ENCODE peak calls at places on chromosomes 2 and 18, in four cellular contexts. Q, C, O and H are unnamed samples.

GRCh38 chr2:86022661-86023365 is 82.9 kb downstream of the POLR1A start:
- DNase-seq in O (no peak), Q (no peak), C (no peak), H (no peak)

GRCh38 chr2:70145851-70146739 is 44.7 kb downstream of the C2orf42 start:
- DNase-seq in C (peak; percentile 38), O (no peak), Q (no peak), H (peak; percentile 53)

GRCh38 chr18:41504316-41504715 is 450.7 kb upstream of the PIK3C3 start:
- DNase-seq in Q (no peak), C (no peak), O (no peak), H (no peak)

GRCh38 chr2:158723921-158724802 is 71.0 kb upstream of the DAPL1 start:
- DNase-seq in C (no peak), Q (peak; percentile 33), O (no peak), H (no peak)

GRCh38 chr2:54673501-54673998 is 49.9 kb upstream of the EML6 start:
- DNase-seq in O (peak; percentile 85), C (peak; percentile 87), Q (no peak), H (peak; percentile 90)

GRCh38 chr2:73979686-73980085 is 5.0 kb upstream of the TET3 start:
- DNase-seq in C (no peak), O (no peak), Q (no peak), H (no peak)

GRCh38 chr2:102294802-102295489 is 16.4 kb upstream of the IL1RL1 start:
- DNase-seq in O (no peak), Q (no peak), C (no peak), H (no peak)

GRCh38 chr18:36465970-36466369 is 168.5 kb downstream of the FHOD3 start:
- DNase-seq in O (no peak), C (no peak), Q (no peak), H (no peak)

GRCh38 chr2:38716185-38716584 is 35.0 kb downstream of the SRSF7 start:
- DNase-seq in Q (no peak), C (no peak), O (no peak), H (no peak)

GRCh38 chr2:216765810-216766259 is 70.5 kb upstream of the IGFBP5 start:
- DNase-seq in O (no peak), Q (peak; percentile 93), C (no peak), H (peak; percentile 86)

GRCh38 chr2:160294339-160294803 is 94.3 kb upstream of the ITGB6 start:
- DNase-seq in O (no peak), C (no peak), Q (no peak), H (no peak)

GRCh38 chr2:172232638-172233253 is 130.0 kb upstream of the DLX2 start:
- DNase-seq in C (no peak), Q (no peak), O (no peak), H (no peak)

GRCh38 chr2:144498215-144498614 is 21.7 kb downstream of the ZEB2 start:
- DNase-seq in Q (no peak), O (no peak), C (no peak), H (no peak)

GRCh38 chr2:234676859-234677450 is 180.1 kb upstream of the ARL4C start:
- DNase-seq in C (no peak), O (no peak), Q (peak; percentile 78), H (no peak)

GRCh38 chr2:106269591-106270291 is 75.6 kb upstream of the UXS1 start:
- DNase-seq in O (peak; percentile 88), C (peak; percentile 88), Q (no peak), H (peak; percentile 90)

GRCh38 chr2:126837926-126838717 is 60.6 kb upstream of the TEX51 start:
- DNase-seq in O (no peak), Q (no peak), C (no peak), H (peak; percentile 33)

GRCh38 chr2:208320686-208321085 is 54.6 kb downstream of the PIKFYVE start:
- DNase-seq in C (no peak), O (no peak), Q (no peak), H (peak; percentile 78)

GRCh38 chr18:45588284-45588683 is 27.0 kb upstream of the SLC14A2 start:
- DNase-seq in Q (no peak), C (no peak), O (no peak), H (no peak)

GRCh38 chr18:9571546-9571945 is 42.8 kb downstream of the PPP4R1 start:
- DNase-seq in Q (no peak), O (no peak), C (no peak), H (no peak)

GRCh38 chr2:224754129-224754528 is 38.0 kb upstream of the CCDC195 start:
- DNase-seq in C (no peak), O (no peak), Q (no peak), H (no peak)

GRCh38 chr2:168781191-168781818 is 21.1 kb upstream of the NOSTRIN start:
- DNase-seq in C (no peak), O (no peak), Q (no peak), H (no peak)

GRCh38 chr18:76859474-76860339 is 37.4 kb downstream of the ZNF236 start:
- DNase-seq in O (no peak), C (no peak), Q (no peak), H (no peak)

GRCh38 chr2:218271865-218272530 is 1.7 kb downstream of the PNKD start:
- DNase-seq in O (no peak), C (no peak), Q (no peak), H (no peak)
- H3K4me3 ChIP-seq in O (no peak overlapping the region), C (no peak overlapping the region), Q (peak overlapping the region; percentile 89), H (no peak overlapping the region)

GRCh38 chr18:70234667-70235459 is 29.4 kb upstream of the RTTN start:
- DNase-seq in O (no peak), C (no peak), Q (no peak), H (no peak)
- H3K27ac ChIP-seq in O (peak overlapping the region; percentile 7), C (peak overlapping the region; percentile 47), Q (no peak overlapping the region), H (no peak overlapping the region)

GRCh38 chr2:131142849-131143248 is 37.7 kb downstream of the PLEKHB2 start:
- DNase-seq in Q (no peak), C (no peak), O (no peak), H (no peak)

GRCh38 chr2:131145040-131145439 is 39.9 kb downstream of the PLEKHB2 start:
- DNase-seq in C (no peak), Q (no peak), O (no peak), H (no peak)

GRCh38 chr2:131146255-131146654 is 41.1 kb downstream of the PLEKHB2 start:
- DNase-seq in O (no peak), C (no peak), Q (no peak), H (no peak)

GRCh38 chr2:131143803-131144202 is 38.7 kb downstream of the PLEKHB2 start:
- DNase-seq in O (no peak), C (no peak), Q (no peak), H (no peak)

DNA sequence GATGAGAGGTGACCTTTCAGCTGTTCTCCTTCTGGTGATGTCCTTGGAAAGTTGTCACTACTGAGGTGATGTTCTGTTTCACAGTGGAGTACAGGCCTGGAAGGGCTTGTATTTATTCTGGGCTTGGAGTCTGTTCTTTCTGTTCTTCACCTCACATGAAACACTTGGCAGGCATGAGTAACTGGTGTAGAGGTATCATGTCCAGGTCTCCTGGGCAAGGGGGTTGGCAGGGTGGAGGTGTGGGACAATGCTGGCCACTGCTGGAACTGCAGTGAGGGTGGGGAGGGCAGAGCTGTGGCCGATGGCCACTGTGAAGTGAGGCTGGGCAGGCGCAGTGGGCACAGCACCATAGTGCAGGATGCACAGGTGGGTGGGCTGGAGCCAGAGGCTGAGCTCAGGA is 35.4 kb downstream of the PLEKHB2 start:
- DNase-seq in O (no peak), Q (no peak), C (no peak), H (no peak)
- H3K4me3 ChIP-seq in O (no peak overlapping the region), Q (no peak overlapping the region), C (no peak overlapping the region), H (no peak overlapping the region)

DNA sequence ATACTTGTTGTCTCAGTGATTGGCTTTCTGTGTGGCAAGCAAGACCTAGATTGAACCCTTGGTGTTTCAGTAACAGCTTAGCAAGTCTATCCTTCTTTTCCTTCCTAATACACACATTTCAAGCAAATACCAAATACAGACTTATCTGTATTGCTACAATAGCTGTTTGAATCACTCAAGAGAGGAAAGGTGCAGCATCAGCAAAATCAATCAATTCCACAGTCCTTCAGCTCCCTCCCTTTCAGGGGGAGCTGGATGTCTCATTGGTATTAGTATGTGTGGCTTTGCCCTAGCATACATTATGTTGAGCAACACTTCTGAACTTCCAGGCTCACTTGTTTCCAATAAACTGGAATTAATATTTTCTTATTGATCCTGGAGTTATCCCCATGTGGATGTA is 323.1 kb downstream of the TMX3 start:
- DNase-seq in C (no peak), O (no peak), Q (no peak), H (no peak)
- H3K27ac ChIP-seq in C (no peak overlapping the region), O (no peak overlapping the region), Q (no peak overlapping the region), H (no peak overlapping the region)

GRCh38 chr2:110679865-110680264 is 2.0 kb upstream of the BUB1 start:
- DNase-seq in O (no peak), C (peak; percentile 61), Q (no peak), H (peak; percentile 80)
- H3K4me3 ChIP-seq in O (no peak overlapping the region), C (no peak overlapping the region), Q (no peak overlapping the region), H (no peak overlapping the region)

GRCh38 chr18:48974304-48975220 is 23.8 kb upstream of the SMAD7 start:
- DNase-seq in Q (peak; percentile 63), C (no peak), O (no peak), H (no peak)
- H3K27ac ChIP-seq in Q (no peak overlapping the region), C (peak overlapping the region; percentile 85), O (peak overlapping the region; percentile 77), H (no peak overlapping the region)

GRCh38 chr18:73431620-73432019 is 563.8 kb upstream of the NETO1 start:
- DNase-seq in O (no peak), C (no peak), Q (peak; percentile 70), H (no peak)
- H3K4me3 ChIP-seq in O (no peak overlapping the region), C (no peak overlapping the region), Q (no peak overlapping the region), H (no peak overlapping the region)